ENCODE peak calls at places on chromosome 14, in five cellular contexts. One of them, this sample, is unnamed.

GRCh38 chr14:52015411-52016030 is 26.2 kb downstream of the RTRAF start:
- DNase-seq in AG04450: no peak
- DNase-seq in stimulated activated CD4-positive, alpha-beta T cell treated with anti-CD3 and anti-CD28 coated beads, Interleukin-12 subunit alpha, Interleukin-12 subunit beta, amount 100 ng/mL, for 4 hours: no peak
- DNase-seq in amniotic epithelial cell: peak
- DNase-seq in EL: no peak
- DNase-seq in this sample: peak

GRCh38 chr14:54844479-54844878 is 58.1 kb downstream of the GCH1 start:
- DNase-seq in AG04450: no peak
- DNase-seq in stimulated activated CD4-positive, alpha-beta T cell treated with anti-CD3 and anti-CD28 coated beads, Interleukin-12 subunit alpha, Interleukin-12 subunit beta, amount 100 ng/mL, for 4 hours: no peak
- DNase-seq in amniotic epithelial cell: no peak
- DNase-seq in EL: no peak
- DNase-seq in this sample: no peak

GRCh38 chr14:68814376-68815287 is 21.8 kb upstream of the ZFP36L1 start:
- DNase-seq in AG04450: no peak
- DNase-seq in stimulated activated CD4-positive, alpha-beta T cell treated with anti-CD3 and anti-CD28 coated beads, Interleukin-12 subunit alpha, Interleukin-12 subunit beta, amount 100 ng/mL, for 4 hours: no peak
- DNase-seq in amniotic epithelial cell: peak
- DNase-seq in EL: peak
- DNase-seq in this sample: peak

GRCh38 chr14:73802431-73803188 is 49.0 kb upstream of the PTGR2 start:
- DNase-seq in AG04450: no peak
- DNase-seq in stimulated activated CD4-positive, alpha-beta T cell treated with anti-CD3 and anti-CD28 coated beads, Interleukin-12 subunit alpha, Interleukin-12 subunit beta, amount 100 ng/mL, for 4 hours: no peak
- DNase-seq in amniotic epithelial cell: no peak
- DNase-seq in EL: no peak
- DNase-seq in this sample: no peak

GRCh38 chr14:96180004-96180403 is 24.6 kb upstream of the BDKRB2 start:
- DNase-seq in AG04450: no peak
- DNase-seq in stimulated activated CD4-positive, alpha-beta T cell treated with anti-CD3 and anti-CD28 coated beads, Interleukin-12 subunit alpha, Interleukin-12 subunit beta, amount 100 ng/mL, for 4 hours: no peak
- DNase-seq in amniotic epithelial cell: no peak
- DNase-seq in EL: no peak
- DNase-seq in this sample: no peak

GRCh38 chr14:27917896-27918295 is 848.7 kb upstream of the FOXG1 start:
- DNase-seq in AG04450: no peak
- DNase-seq in stimulated activated CD4-positive, alpha-beta T cell treated with anti-CD3 and anti-CD28 coated beads, Interleukin-12 subunit alpha, Interleukin-12 subunit beta, amount 100 ng/mL, for 4 hours: no peak
- DNase-seq in amniotic epithelial cell: no peak
- DNase-seq in EL: no peak
- DNase-seq in this sample: no peak

GRCh38 chr14:46920542-46920941 is 269.0 kb upstream of the RPL10L start:
- DNase-seq in AG04450: no peak
- DNase-seq in stimulated activated CD4-positive, alpha-beta T cell treated with anti-CD3 and anti-CD28 coated beads, Interleukin-12 subunit alpha, Interleukin-12 subunit beta, amount 100 ng/mL, for 4 hours: no peak
- DNase-seq in amniotic epithelial cell: no peak
- DNase-seq in EL: no peak
- DNase-seq in this sample: no peak

GRCh38 chr14:99727096-99727870 is 43.2 kb downstream of the CYP46A1 start:
- DNase-seq in AG04450: no peak
- DNase-seq in stimulated activated CD4-positive, alpha-beta T cell treated with anti-CD3 and anti-CD28 coated beads, Interleukin-12 subunit alpha, Interleukin-12 subunit beta, amount 100 ng/mL, for 4 hours: no peak
- DNase-seq in amniotic epithelial cell: no peak
- DNase-seq in EL: no peak
- DNase-seq in this sample: no peak

GRCh38 chr14:68553326-68553725 is 239.5 kb downstream of the ZFP36L1 start:
- DNase-seq in AG04450: no peak
- DNase-seq in stimulated activated CD4-positive, alpha-beta T cell treated with anti-CD3 and anti-CD28 coated beads, Interleukin-12 subunit alpha, Interleukin-12 subunit beta, amount 100 ng/mL, for 4 hours: no peak
- DNase-seq in amniotic epithelial cell: no peak
- DNase-seq in EL: no peak
- DNase-seq in this sample: no peak

This sample was measured in SK-MEL-5.